ENCODE peak calls at places on chromosomes 13 and 19, in eight cellular contexts. I is uterus; E is tibial artery; D is WTC11; P is CD8-positive, alpha-beta memory T cell; Z is activated naive CD8-positive, alpha-beta T cell treated with anti-CD3 and anti-CD28 coated beads for 36 hours; L is GM03348; F is T-helper 2 cell. U is an unnamed sample.
A peak's percentile ranks its signal among the peaks of the same experiment; 100 is the strongest.

GRCh38 chr13:48255090-48255489 is 22.1 kb downstream of the ITM2B start:
- DNase-seq in F (no peak), P (no peak), L (no peak), I (no peak), E (no peak), D (no peak), Z (no peak), U (no peak)

GRCh38 chr13:94620286-94620896 is 18.7 kb downstream of the GPR180 start:
- DNase-seq in P (no peak), L (peak; percentile 23), D (peak; percentile 48), E (no peak), I (no peak), F (no peak), Z (peak; percentile 14), U (peak; percentile 10)

GRCh38 chr13:31965361-31966066 is 66.1 kb upstream of the FRY start:
- DNase-seq in I (no peak), P (no peak), Z (no peak), L (no peak), E (no peak), D (no peak), F (no peak), U (no peak)

GRCh38 chr13:36612242-36612641 is 61.6 kb upstream of the SERTM1 start:
- DNase-seq in P (no peak), D (peak; percentile 14), L (no peak), Z (no peak), F (no peak), E (no peak), I (no peak), U (no peak)

GRCh38 chr13:26236306-26236705 is 14.2 kb upstream of the RNF6 start:
- DNase-seq in I (no peak), Z (no peak), E (no peak), F (no peak), P (no peak), L (no peak), D (no peak), U (no peak)

GRCh38 chr19:29624489-29625210 is 18.6 kb downstream of the POP4 start:
- DNase-seq in E (no peak), L (no peak), Z (no peak), P (no peak), D (no peak), I (no peak), F (no peak), U (no peak)

GRCh38 chr13:100722517-100722916 is 47.9 kb upstream of the TMTC4 start:
- DNase-seq in E (no peak), P (no peak), Z (no peak), L (no peak), I (no peak), F (no peak), D (no peak), U (no peak)

GRCh38 chr19:39109641-39110040 is 15.9 kb upstream of the PAK4 start:
- DNase-seq in L (no peak), E (no peak), D (no peak), Z (no peak), I (no peak), F (no peak), P (no peak), U (no peak)

GRCh38 chr19:29293736-29294342 is 80.9 kb upstream of the UQCRFS1 start:
- DNase-seq in P (no peak), E (peak; percentile 41), I (no peak), D (no peak), L (no peak), Z (no peak), F (no peak), U (no peak)

GRCh38 chr13:44219808-44220544 is 153.6 kb upstream of the SERP2 start:
- DNase-seq in P (no peak), D (no peak), L (no peak), Z (no peak), I (no peak), E (no peak), F (no peak), U (no peak)

GRCh38 chr19:39829702-39830275 is 4.2 kb downstream of the DYRK1B start:
- DNase-seq in E (no peak), L (no peak), I (no peak), D (no peak), F (no peak), Z (no peak), P (no peak), U (no peak)

GRCh38 chr13:113898391-113898790 is 34.5 kb upstream of the GAS6 start:
- DNase-seq in F (no peak), Z (no peak), E (peak; percentile 61), P (no peak), I (peak; percentile 8), D (no peak), L (no peak), U (no peak)

GRCh38 chr19:45814166-45814780 is 835 bp downstream of the RSPH6A start:
- DNase-seq in D (no peak), Z (no peak), E (no peak), L (no peak), F (no peak), P (no peak), I (no peak), U (no peak)

GRCh38 chr13:90926459-90926858 is 421.0 kb upstream of the MIR17HG start:
- DNase-seq in D (no peak), F (no peak), L (no peak), P (no peak), Z (no peak), I (no peak), E (no peak), U (no peak)

GRCh38 chr13:112740502-112741131 is 50.8 kb downstream of the ATP11A start:
- DNase-seq in P (no peak), E (peak; percentile 79), Z (no peak), L (peak; percentile 83), D (no peak), I (peak; percentile 82), F (no peak), U (peak; percentile 70)

GRCh38 chr13:104953588-104953987 is 1581.9 kb downstream of the EFNB2 start:
- DNase-seq in L (no peak), F (no peak), Z (no peak), I (no peak), P (no peak), D (no peak), E (no peak), U (no peak)

GRCh38 chr13:50801087-50801931 is 42.2 kb downstream of the DLEU7 start:
- DNase-seq in I (peak; percentile 39), D (peak; percentile 65), F (peak; percentile 30), E (no peak), P (peak; percentile 29), L (peak; percentile 83), Z (peak; percentile 45), U (peak; percentile 85)

GRCh38 chr19:7507884-7508283 is 8.0 kb upstream of the ZNF358 start:
- DNase-seq in D (peak; percentile 96), L (peak; percentile 89), Z (peak; percentile 25), F (no peak), P (no peak), I (peak; percentile 48), E (peak; percentile 87), U (peak; percentile 73)

GRCh38 chr13:108595416-108596257 is 33.8 kb upstream of the MYO16 start:
- DNase-seq in E (no peak), F (no peak), I (no peak), P (no peak), Z (no peak), D (peak; percentile 21), L (no peak), U (no peak)

GRCh38 chr13:20405691-20406090 is 120.0 kb downstream of the CRYL1 start:
- DNase-seq in P (no peak), E (no peak), Z (no peak), D (peak; percentile 74), I (no peak), F (no peak), L (no peak), U (no peak)

GRCh38 chr19:11551603-11552235 is 7.3 kb downstream of the ELOF1 start:
- DNase-seq in P (no peak), I (peak; percentile 76), D (peak; percentile 73), L (peak; percentile 41), F (no peak), Z (no peak), E (peak; percentile 87), U (no peak)

GRCh38 chr19:16338470-16339360 is 14.1 kb downstream of the KLF2 start:
- DNase-seq in E (no peak), D (no peak), F (no peak), P (peak; percentile 36), L (peak; percentile 92), I (no peak), Z (peak; percentile 77), U (peak; percentile 53)

GRCh38 chr19:35318679-35319448 is 10.1 kb upstream of the CD22 start:
- DNase-seq in Z (no peak), L (peak; percentile 81), F (no peak), D (no peak), P (no peak), I (peak; percentile 30), E (peak; percentile 77), U (peak; percentile 74)

GRCh38 chr19:4357921-4358326 is 14.6 kb downstream of the MPND start:
- DNase-seq in L (no peak), F (no peak), Z (no peak), E (peak; percentile 64), D (no peak), I (no peak), P (no peak), U (peak; percentile 38)

GRCh38 chr19:38922482-38922881 is 8.1 kb downstream of the SARS2 start:
- DNase-seq in P (no peak), L (no peak), Z (no peak), F (no peak), I (no peak), E (peak; percentile 13), D (no peak), U (no peak)

U was measured in myocyte.